ENCODE peak calls at places on chromosomes 6 and 20, in six cellular contexts. T is astrocyte of the cerebellum, J is WTC11, K is glutamatergic neuron, A is fibroblast of pulmonary artery, B is cardiac muscle cell. P is an unnamed sample.

GRCh38 chr6:46340246-46340645 is 151.0 kb downstream of the RCAN2 start:
- DNase-seq in T (no peak), J (no peak), K (no peak), A (no peak), B (no peak), P (no peak)

GRCh38 chr6:33974030-33974429 is 170.2 kb upstream of the MLN start:
- DNase-seq in T (no peak), J (no peak), K (no peak), A (no peak), B (no peak), P (no peak)

GRCh38 chr6:12637960-12638641 is 78.5 kb upstream of the PHACTR1 start:
- DNase-seq in T (peak), J (peak), K (peak), A (peak), B (peak), P (peak)

GRCh38 chr6:169701218-169701952 is 444 bp downstream of the WDR27 start:
- DNase-seq in T (no peak), J (no peak), K (peak), A (no peak), B (no peak), P (no peak)

GRCh38 chr6:99334526-99335127 is 14.8 kb downstream of the FAXC start:
- DNase-seq in T (peak), J (no peak), K (no peak), A (peak), B (peak), P (peak)

GRCh38 chr6:37283786-37284185 is 25.8 kb upstream of the TMEM217 start:
- DNase-seq in T (no peak), J (no peak), K (no peak), A (peak), B (no peak), P (no peak)

GRCh38 chr6:144346719-144347446 is 61.7 kb downstream of the UTRN start:
- DNase-seq in T (no peak), J (no peak), K (no peak), A (peak), B (no peak), P (no peak)

GRCh38 chr6:21593927-21594421 is 423 bp downstream of the SOX4 start:
- DNase-seq in T (no peak), J (peak), K (no peak), A (peak), B (peak), P (no peak)

GRCh38 chr20:64027981-64028685 is 7.8 kb upstream of the C20orf204 start:
- DNase-seq in T (no peak), J (no peak), K (no peak), A (no peak), B (no peak), P (no peak)

GRCh38 chr6:41489284-41489851 is 56.8 kb upstream of the FOXP4 start:
- DNase-seq in T (no peak), J (peak), K (no peak), A (no peak), B (no peak), P (no peak)

GRCh38 chr6:125471703-125472102 is 169.9 kb upstream of the HDDC2 start:
- DNase-seq in T (no peak), J (no peak), K (no peak), A (no peak), B (no peak), P (no peak)

GRCh38 chr6:105601541-105602174 is 198.8 kb upstream of the PREP start:
- DNase-seq in T (peak), J (no peak), K (no peak), A (peak), B (no peak), P (peak)

GRCh38 chr6:40474937-40475336 is 112.2 kb downstream of the LRFN2 start:
- DNase-seq in T (no peak), J (peak), K (no peak), A (no peak), B (no peak), P (no peak)

GRCh38 chr6:135185483-135185882 is 4.4 kb downstream of the MYB start:
- DNase-seq in T (no peak), J (no peak), K (no peak), A (no peak), B (no peak), P (no peak)

GRCh38 chr20:53623127-53623453 is 29.5 kb upstream of the ZNF217 start:
- DNase-seq in T (no peak), J (no peak), K (no peak), A (no peak), B (no peak), P (no peak)

GRCh38 chr20:40945754-40946451 is 82.7 kb upstream of the TOP1 start:
- DNase-seq in T (peak), J (peak), K (peak), A (peak), B (peak), P (peak)

GRCh38 chr20:43243672-43244269 is 54.1 kb upstream of the PTPRT start:
- DNase-seq in T (no peak), J (peak), K (peak), A (no peak), B (peak), P (no peak)
- TF ChIP-seq CTCF in T (no peak), J (peak), K (no peak), A (no peak), B (peak), P (no peak)

GRCh38 chr6:44386929-44387345 is 569 bp upstream of the CDC5L start:
- DNase-seq in T (no peak), J (no peak), K (no peak), A (peak), B (no peak), P (peak)

GRCh38 chr6:44388876-44389275 is 1.4 kb downstream of the CDC5L start:
- DNase-seq in T (no peak), J (no peak), K (no peak), A (no peak), B (no peak), P (no peak)

GRCh38 chr6:44387346-44388134 is at the start of gene CDC5L:
- DNase-seq in T (peak), J (peak), K (peak), A (peak), B (peak), P (peak)

GRCh38 chr6:44386364-44386928 is 1.1 kb upstream of the CDC5L start:
- DNase-seq in T (no peak), J (no peak), K (no peak), A (no peak), B (no peak), P (no peak)

DNA sequence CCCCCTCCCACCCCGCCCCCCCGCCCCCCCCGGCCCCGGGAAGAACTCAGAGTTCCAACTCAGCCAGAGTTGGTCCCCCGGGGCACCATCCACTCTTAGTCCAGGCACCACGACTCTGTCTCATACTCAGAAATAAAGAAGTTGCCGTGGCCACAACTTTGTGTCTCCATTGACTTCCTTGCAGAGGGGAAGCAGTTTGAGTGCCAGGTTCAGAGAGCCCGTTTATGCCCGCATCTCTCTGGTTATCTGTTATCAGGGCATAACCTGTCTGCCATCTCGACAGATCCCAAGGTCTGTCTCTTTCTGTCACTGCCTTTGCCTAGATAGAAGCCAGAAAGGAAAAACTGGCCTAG is 605 bp downstream of the CDC5L start:
- DNase-seq in T (no peak), J (no peak), K (peak), A (no peak), B (no peak), P (no peak)
- TF ChIP-seq CTCF in T (no peak), J (no peak), K (no peak), A (no peak), B (no peak), P (no peak)

GRCh38 chr20:32501709-32502108 is 83.4 kb downstream of the NOL4L start:
- DNase-seq in T (no peak), J (no peak), K (no peak), A (peak), B (no peak), P (no peak)
- TF ChIP-seq CTCF in T (no peak), J (no peak), K (no peak), A (no peak), B (no peak), P (no peak)

DNA sequence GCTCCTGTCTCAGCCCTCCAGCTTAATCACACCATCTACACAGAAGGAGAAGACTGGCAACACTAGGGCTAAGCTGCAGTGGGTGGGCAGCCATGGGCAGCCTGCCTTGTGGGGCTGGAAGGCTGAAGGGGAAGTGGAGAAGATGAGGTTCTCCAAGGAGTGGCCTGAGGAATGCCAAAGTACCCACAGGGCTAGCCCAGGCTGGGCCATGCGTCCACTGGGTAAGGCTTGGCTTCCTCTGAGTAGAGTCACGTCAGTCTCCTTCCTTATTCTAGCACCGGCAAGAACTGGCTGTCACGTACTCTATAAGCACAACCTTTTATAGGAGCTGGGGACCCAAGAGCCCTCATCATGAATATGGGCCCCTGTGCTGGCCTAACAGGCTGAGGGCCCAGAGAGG is 110.6 kb upstream of the SIRPA start:
- DNase-seq in T (no peak), J (no peak), K (no peak), A (no peak), B (no peak), P (no peak)
- TF ChIP-seq CTCF in T (no peak), J (no peak), K (no peak), A (no peak), B (no peak), P (no peak)

GRCh38 chr6:138109042-138109997 is 2.1 kb upstream of the PERP start:
- DNase-seq in T (peak), J (peak), K (peak), A (peak), B (peak), P (peak)

GRCh38 chr6:138107752-138108592 is 753 bp upstream of the PERP start:
- DNase-seq in T (no peak), J (peak), K (no peak), A (no peak), B (no peak), P (peak)

GRCh38 chr6:138113588-138114210 is 6.5 kb upstream of the PERP start:
- DNase-seq in T (no peak), J (no peak), K (no peak), A (no peak), B (no peak), P (no peak)

GRCh38 chr6:138107078-138107751 is at the start of gene PERP:
- DNase-seq in T (no peak), J (peak), K (peak), A (peak), B (peak), P (peak)

GRCh38 chr6:138110229-138110628 is 3.0 kb upstream of the PERP start:
- DNase-seq in T (no peak), J (no peak), K (no peak), A (no peak), B (no peak), P (no peak)
- TF ChIP-seq CTCF in T (no peak), J (no peak), K (no peak), A (no peak), B (no peak), P (no peak)